ENCODE peak calls at places on chromosomes 1 and 21, in ten cellular contexts. One of them, this sample, is unnamed.

GRCh38 chr21:35663856-35664606 is 396.3 kb downstream of the SETD4 start:
- DNase-seq in fibroblast of lung: no peak
- DNase-seq in esophagus muscularis mucosa: no peak
- DNase-seq in GM12864: no peak
- DNase-seq in AG10803: no peak
- DNase-seq in left lung: no peak
- DNase-seq in A673: no peak
- DNase-seq in breast epithelium: no peak
- DNase-seq in ovary: no peak
- DNase-seq in foreskin fibroblast: no peak
- DNase-seq in this sample: no peak

GRCh38 chr21:35198982-35199732 is 150.1 kb upstream of the RUNX1 start:
- DNase-seq in fibroblast of lung: no peak
- DNase-seq in ovary: no peak
- DNase-seq in foreskin fibroblast: no peak
- DNase-seq in breast epithelium: no peak
- DNase-seq in esophagus muscularis mucosa: no peak
- DNase-seq in A673: no peak
- DNase-seq in left lung: no peak
- DNase-seq in GM12864: no peak
- DNase-seq in AG10803: no peak
- DNase-seq in this sample: no peak

GRCh38 chr1:172761581-172762025 is 102.7 kb downstream of the FASLG start:
- DNase-seq in ovary: no peak
- DNase-seq in esophagus muscularis mucosa: no peak
- DNase-seq in fibroblast of lung: peak; percentile 53
- DNase-seq in breast epithelium: no peak
- DNase-seq in left lung: no peak
- DNase-seq in foreskin fibroblast: peak; percentile 68
- DNase-seq in GM12864: no peak
- DNase-seq in A673: no peak
- DNase-seq in AG10803: peak; percentile 43
- DNase-seq in this sample: no peak

GRCh38 chr1:12001249-12001917 is 17.9 kb upstream of the MIIP start:
- DNase-seq in A673: peak; percentile 77
- DNase-seq in fibroblast of lung: peak; percentile 87
- DNase-seq in breast epithelium: no peak
- DNase-seq in esophagus muscularis mucosa: no peak
- DNase-seq in GM12864: no peak
- DNase-seq in AG10803: peak; percentile 75
- DNase-seq in left lung: no peak
- DNase-seq in foreskin fibroblast: peak; percentile 74
- DNase-seq in ovary: peak; percentile 13
- DNase-seq in this sample: no peak

GRCh38 chr1:206963740-206964139 is 6.5 kb downstream of the FCAMR start:
- DNase-seq in esophagus muscularis mucosa: no peak
- DNase-seq in left lung: no peak
- DNase-seq in GM12864: no peak
- DNase-seq in foreskin fibroblast: no peak
- DNase-seq in ovary: no peak
- DNase-seq in fibroblast of lung: no peak
- DNase-seq in breast epithelium: no peak
- DNase-seq in A673: no peak
- DNase-seq in AG10803: no peak
- DNase-seq in this sample: no peak

GRCh38 chr21:14879458-14879857 is 185.3 kb downstream of the NRIP1 start:
- DNase-seq in fibroblast of lung: no peak
- DNase-seq in A673: no peak
- DNase-seq in esophagus muscularis mucosa: no peak
- DNase-seq in AG10803: no peak
- DNase-seq in ovary: no peak
- DNase-seq in left lung: no peak
- DNase-seq in GM12864: no peak
- DNase-seq in breast epithelium: no peak
- DNase-seq in foreskin fibroblast: no peak
- DNase-seq in this sample: no peak

GRCh38 chr1:183515002-183515689 is 42.8 kb downstream of the SMG7 start:
- DNase-seq in foreskin fibroblast: peak; percentile 91
- DNase-seq in ovary: no peak
- DNase-seq in A673: no peak
- DNase-seq in GM12864: no peak
- DNase-seq in left lung: no peak
- DNase-seq in breast epithelium: no peak
- DNase-seq in AG10803: peak; percentile 57
- DNase-seq in esophagus muscularis mucosa: no peak
- DNase-seq in fibroblast of lung: peak; percentile 86
- DNase-seq in this sample: peak; percentile 28

GRCh38 chr1:240086726-240087125 is 5.0 kb upstream of the FMN2 start:
- DNase-seq in A673: no peak
- DNase-seq in left lung: no peak
- DNase-seq in AG10803: peak; percentile 69
- DNase-seq in fibroblast of lung: no peak
- DNase-seq in breast epithelium: no peak
- DNase-seq in esophagus muscularis mucosa: no peak
- DNase-seq in GM12864: no peak
- DNase-seq in ovary: no peak
- DNase-seq in foreskin fibroblast: peak; percentile 69
- DNase-seq in this sample: no peak

GRCh38 chr1:65467536-65467935 is 47.1 kb downstream of the LEPR start:
- DNase-seq in GM12864: no peak
- DNase-seq in A673: no peak
- DNase-seq in fibroblast of lung: peak; percentile 67
- DNase-seq in breast epithelium: no peak
- DNase-seq in ovary: no peak
- DNase-seq in AG10803: no peak
- DNase-seq in left lung: no peak
- DNase-seq in foreskin fibroblast: peak; percentile 80
- DNase-seq in esophagus muscularis mucosa: no peak
- DNase-seq in this sample: peak; percentile 35

GRCh38 chr1:8423134-8423701 is 105.3 kb downstream of the SLC45A1 start:
- DNase-seq in ovary: peak; percentile 50
- DNase-seq in breast epithelium: no peak
- DNase-seq in left lung: no peak
- DNase-seq in foreskin fibroblast: peak; percentile 43
- DNase-seq in fibroblast of lung: no peak
- DNase-seq in GM12864: no peak
- DNase-seq in AG10803: no peak
- DNase-seq in esophagus muscularis mucosa: no peak
- DNase-seq in A673: peak; percentile 45
- DNase-seq in this sample: no peak

GRCh38 chr1:91624331-91624730 is 123.7 kb downstream of the CDC7 start:
- DNase-seq in fibroblast of lung: no peak
- DNase-seq in ovary: no peak
- DNase-seq in esophagus muscularis mucosa: no peak
- DNase-seq in breast epithelium: no peak
- DNase-seq in left lung: no peak
- DNase-seq in AG10803: no peak
- DNase-seq in foreskin fibroblast: no peak
- DNase-seq in A673: no peak
- DNase-seq in GM12864: no peak
- DNase-seq in this sample: no peak

GRCh38 chr1:68344208-68344607 is 105.5 kb downstream of the RPE65 start:
- DNase-seq in ovary: no peak
- DNase-seq in GM12864: no peak
- DNase-seq in breast epithelium: no peak
- DNase-seq in esophagus muscularis mucosa: no peak
- DNase-seq in foreskin fibroblast: no peak
- DNase-seq in AG10803: no peak
- DNase-seq in A673: no peak
- DNase-seq in left lung: no peak
- DNase-seq in fibroblast of lung: no peak
- DNase-seq in this sample: no peak

GRCh38 chr1:1918901-1919303 is at the start of gene TMEM52:
- DNase-seq in fibroblast of lung: no peak
- DNase-seq in left lung: no peak
- DNase-seq in foreskin fibroblast: no peak
- DNase-seq in A673: no peak
- DNase-seq in breast epithelium: peak; percentile 60
- DNase-seq in GM12864: no peak
- DNase-seq in AG10803: no peak
- DNase-seq in esophagus muscularis mucosa: no peak
- DNase-seq in ovary: no peak
- DNase-seq in this sample: no peak

GRCh38 chr1:1916882-1917281 is 1.8 kb downstream of the CALML6 start:
- DNase-seq in ovary: peak; percentile 42
- DNase-seq in esophagus muscularis mucosa: no peak
- DNase-seq in AG10803: no peak
- DNase-seq in fibroblast of lung: no peak
- DNase-seq in A673: no peak
- DNase-seq in breast epithelium: no peak
- DNase-seq in foreskin fibroblast: no peak
- DNase-seq in GM12864: no peak
- DNase-seq in left lung: no peak
- DNase-seq in this sample: no peak

GRCh38 chr1:1917995-1918900 is 831 bp downstream of the TMEM52 start:
- DNase-seq in esophagus muscularis mucosa: no peak
- DNase-seq in A673: no peak
- DNase-seq in fibroblast of lung: no peak
- DNase-seq in ovary: peak; percentile 60
- DNase-seq in AG10803: peak; percentile 9
- DNase-seq in GM12864: no peak
- DNase-seq in breast epithelium: no peak
- DNase-seq in left lung: no peak
- DNase-seq in foreskin fibroblast: no peak
- DNase-seq in this sample: no peak

GRCh38 chr1:1915911-1916835 is 1.1 kb downstream of the CALML6 start:
- DNase-seq in GM12864: no peak
- DNase-seq in fibroblast of lung: no peak
- DNase-seq in A673: no peak
- DNase-seq in breast epithelium: no peak
- DNase-seq in left lung: no peak
- DNase-seq in AG10803: no peak
- DNase-seq in ovary: peak; percentile 28
- DNase-seq in foreskin fibroblast: no peak
- DNase-seq in esophagus muscularis mucosa: no peak
- DNase-seq in this sample: no peak

GRCh38 chr1:1917304-1917976 is 1.6 kb downstream of the TMEM52 start:
- DNase-seq in esophagus muscularis mucosa: no peak
- DNase-seq in ovary: peak; percentile 47
- DNase-seq in foreskin fibroblast: no peak
- DNase-seq in fibroblast of lung: no peak
- DNase-seq in left lung: no peak
- DNase-seq in A673: no peak
- DNase-seq in GM12864: no peak
- DNase-seq in breast epithelium: no peak
- DNase-seq in AG10803: no peak
- DNase-seq in this sample: no peak
- H3K4me3 ChIP-seq in esophagus muscularis mucosa: no peak overlapping the region
- H3K4me3 ChIP-seq in ovary: no peak overlapping the region
- H3K4me3 ChIP-seq in foreskin fibroblast: no peak overlapping the region
- H3K4me3 ChIP-seq in fibroblast of lung: no peak overlapping the region
- H3K4me3 ChIP-seq in left lung: no peak overlapping the region
- H3K4me3 ChIP-seq in A673: no peak overlapping the region
- H3K4me3 ChIP-seq in GM12864: no peak overlapping the region
- H3K4me3 ChIP-seq in breast epithelium: no peak overlapping the region
- H3K4me3 ChIP-seq in AG10803: no peak overlapping the region
- H3K4me3 ChIP-seq in this sample: no peak overlapping the region

GRCh38 chr1:215637041-215637573 is 70.0 kb downstream of the KCTD3 start:
- DNase-seq in fibroblast of lung: peak; percentile 95
- DNase-seq in ovary: peak; percentile 25
- DNase-seq in GM12864: no peak
- DNase-seq in left lung: no peak
- DNase-seq in A673: no peak
- DNase-seq in AG10803: peak; percentile 74
- DNase-seq in esophagus muscularis mucosa: no peak
- DNase-seq in breast epithelium: peak; percentile 79
- DNase-seq in foreskin fibroblast: peak; percentile 43
- DNase-seq in this sample: no peak
- H3K4me3 ChIP-seq in fibroblast of lung: no peak overlapping the region
- H3K4me3 ChIP-seq in ovary: no peak overlapping the region
- H3K4me3 ChIP-seq in GM12864: no peak overlapping the region
- H3K4me3 ChIP-seq in left lung: no peak overlapping the region
- H3K4me3 ChIP-seq in A673: no peak overlapping the region
- H3K4me3 ChIP-seq in AG10803: peak overlapping the region; percentile 46
- H3K4me3 ChIP-seq in esophagus muscularis mucosa: peak overlapping the region; percentile 30
- H3K4me3 ChIP-seq in breast epithelium: peak overlapping the region; percentile 11
- H3K4me3 ChIP-seq in foreskin fibroblast: no peak overlapping the region
- H3K4me3 ChIP-seq in this sample: no peak overlapping the region

DNA sequence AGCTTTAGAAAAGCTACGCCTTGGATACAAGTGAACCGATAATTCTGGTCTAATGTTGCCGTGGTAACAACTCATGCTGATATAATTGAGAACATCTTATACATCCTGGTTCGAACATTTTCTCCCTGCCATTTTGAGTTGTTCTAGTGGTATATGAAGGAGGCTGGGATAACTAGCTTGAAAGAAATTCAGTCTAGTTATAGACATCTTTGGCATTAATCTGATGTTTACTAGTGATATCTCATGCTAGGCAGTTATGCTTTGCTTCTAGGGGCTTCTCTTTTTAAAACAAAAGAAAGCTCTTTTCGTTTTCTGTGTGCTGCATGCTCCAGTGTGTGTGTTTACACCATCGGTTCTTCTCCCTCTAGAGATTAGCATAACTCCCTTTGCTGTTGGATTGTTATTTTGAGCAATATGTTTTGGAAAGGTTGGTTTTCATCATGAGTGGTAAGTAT is 20.5 kb downstream of the PRKACB start:
- DNase-seq in breast epithelium: no peak
- DNase-seq in left lung: no peak
- DNase-seq in esophagus muscularis mucosa: no peak
- DNase-seq in AG10803: no peak
- DNase-seq in GM12864: no peak
- DNase-seq in ovary: no peak
- DNase-seq in A673: no peak
- DNase-seq in foreskin fibroblast: peak; percentile 32
- DNase-seq in fibroblast of lung: peak; percentile 56
- DNase-seq in this sample: no peak
- H3K4me3 ChIP-seq in breast epithelium: no peak overlapping the region
- H3K4me3 ChIP-seq in left lung: no peak overlapping the region
- H3K4me3 ChIP-seq in esophagus muscularis mucosa: no peak overlapping the region
- H3K4me3 ChIP-seq in AG10803: peak overlapping the region; percentile 41
- H3K4me3 ChIP-seq in GM12864: no peak overlapping the region
- H3K4me3 ChIP-seq in ovary: no peak overlapping the region
- H3K4me3 ChIP-seq in A673: no peak overlapping the region
- H3K4me3 ChIP-seq in foreskin fibroblast: peak overlapping the region; percentile 48
- H3K4me3 ChIP-seq in fibroblast of lung: peak overlapping the region; percentile 42
- H3K4me3 ChIP-seq in this sample: no peak overlapping the region

DNA sequence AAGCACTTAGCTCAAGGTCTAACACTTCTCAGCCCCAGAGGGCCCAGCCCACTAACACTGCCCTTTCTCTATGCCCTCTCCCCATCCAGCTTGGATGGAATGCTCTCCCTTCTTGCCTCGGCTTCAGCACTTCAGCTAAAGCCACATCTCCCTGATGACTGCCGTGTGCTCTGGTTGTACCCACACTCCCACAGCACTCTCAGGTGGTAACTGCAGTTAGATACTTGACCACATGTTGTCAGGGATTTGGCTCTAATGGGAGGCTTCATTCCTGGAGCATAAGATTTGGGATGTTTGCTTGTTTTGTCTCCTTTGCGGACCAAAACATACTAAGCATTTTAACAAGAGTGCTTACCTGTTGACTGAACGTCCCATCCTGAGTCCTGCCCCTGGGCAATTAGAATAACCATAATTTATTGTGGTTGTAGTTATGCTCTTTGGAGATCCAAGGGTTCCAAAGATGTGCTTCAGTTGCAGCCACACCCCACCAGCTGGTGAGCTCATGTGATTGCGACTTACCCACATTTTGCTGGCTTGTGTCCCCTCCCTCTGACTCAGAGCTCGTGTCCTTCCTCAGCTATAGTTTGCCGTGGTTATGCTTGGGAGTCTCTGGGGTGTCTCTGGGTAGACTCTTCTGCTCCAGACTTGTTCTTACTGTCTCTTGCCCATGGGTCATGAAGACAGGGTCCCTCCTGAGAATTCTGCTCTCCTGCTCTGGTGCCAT is 7.7 kb upstream of the SLC26A9 start:
- DNase-seq in esophagus muscularis mucosa: no peak
- DNase-seq in ovary: no peak
- DNase-seq in fibroblast of lung: peak; percentile 49
- DNase-seq in foreskin fibroblast: peak; percentile 70
- DNase-seq in GM12864: no peak
- DNase-seq in left lung: no peak
- DNase-seq in AG10803: peak; percentile 79
- DNase-seq in A673: no peak
- DNase-seq in breast epithelium: no peak
- DNase-seq in this sample: no peak
- H3K4me3 ChIP-seq in esophagus muscularis mucosa: no peak overlapping the region
- H3K4me3 ChIP-seq in ovary: no peak overlapping the region
- H3K4me3 ChIP-seq in fibroblast of lung: no peak overlapping the region
- H3K4me3 ChIP-seq in foreskin fibroblast: no peak overlapping the region
- H3K4me3 ChIP-seq in GM12864: no peak overlapping the region
- H3K4me3 ChIP-seq in left lung: no peak overlapping the region
- H3K4me3 ChIP-seq in AG10803: no peak overlapping the region
- H3K4me3 ChIP-seq in A673: no peak overlapping the region
- H3K4me3 ChIP-seq in breast epithelium: no peak overlapping the region
- H3K4me3 ChIP-seq in this sample: no peak overlapping the region